ENCODE peak calls at places on chromosome 17, in six cellular contexts. C is A549, V is HepG2, P is K562, W is endothelial cell of umbilical vein, F is GM12878. K is an unnamed sample.

GRCh38 chr17:38538906-38539305 is 66.8 kb downstream of the SRCIN1 start:
- DNase-seq in C (no peak), P (no peak), V (no peak), W (no peak), F (no peak), K (no peak)

GRCh38 chr17:7250655-7251329 is 742 bp downstream of the CTDNEP1 start:
- DNase-seq in W (peak; percentile 42), V (no peak), F (no peak), P (no peak), C (no peak), K (peak; percentile 26)

GRCh38 chr17:29576214-29577008 is 7.9 kb downstream of the TP53I13 start:
- DNase-seq in P (no peak), F (no peak), V (no peak), C (no peak), W (no peak), K (no peak)

GRCh38 chr17:35051183-35051578 is 12.3 kb downstream of the RFFL start:
- DNase-seq in V (peak; percentile 81), C (no peak), F (no peak), W (peak; percentile 71), P (peak; percentile 13), K (peak; percentile 90)

GRCh38 chr17:55295411-55296170 is 30.8 kb downstream of the HLF start:
- DNase-seq in F (no peak), V (peak; percentile 77), C (peak; percentile 90), P (peak; percentile 82), W (peak; percentile 65), K (peak; percentile 45)

GRCh38 chr17:9202572-9202971 is 181.3 kb downstream of the NTN1 start:
- DNase-seq in W (no peak), P (no peak), C (no peak), V (no peak), F (no peak), K (no peak)

GRCh38 chr17:55641559-55642160 is 81.0 kb downstream of the TMEM100 start:
- DNase-seq in F (no peak), V (peak; percentile 58), W (peak; percentile 77), P (peak; percentile 21), C (peak; percentile 20), K (peak; percentile 74)

GRCh38 chr17:64187093-64187895 is 57.4 kb upstream of the ERN1 start:
- DNase-seq in P (no peak), F (no peak), W (no peak), V (peak; percentile 96), C (no peak), K (no peak)

GRCh38 chr17:57274162-57274561 is 17.8 kb downstream of the MSI2 start:
- DNase-seq in C (no peak), V (no peak), W (no peak), P (no peak), F (no peak), K (no peak)

GRCh38 chr17:37489197-37490001 is at the start of gene DUSP14:
- DNase-seq in P (peak; percentile 97), W (peak; percentile 80), C (peak; percentile 90), V (peak; percentile 70), F (no peak), K (peak; percentile 87)

GRCh38 chr17:59141860-59142259 is 13.1 kb downstream of the SKA2 start:
- DNase-seq in W (no peak), C (no peak), F (no peak), V (peak; percentile 60), P (no peak), K (no peak)

GRCh38 chr17:28737770-28738679 is 5.8 kb upstream of the TRAF4 start:
- DNase-seq in F (peak; percentile 89), W (no peak), C (no peak), P (no peak), V (no peak), K (no peak)

GRCh38 chr17:28047806-28048205 is 5.3 kb downstream of the NLK start:
- DNase-seq in F (no peak), C (no peak), W (no peak), V (no peak), P (no peak), K (no peak)

GRCh38 chr17:72928454-72929136 is 163.9 kb downstream of the SLC39A11 start:
- DNase-seq in W (no peak), V (peak; percentile 86), C (no peak), F (no peak), P (no peak), K (no peak)

GRCh38 chr17:64005734-64006167 is 7.6 kb downstream of the PRR29 start:
- DNase-seq in C (peak; percentile 64), V (peak; percentile 62), F (no peak), P (peak; percentile 59), W (peak; percentile 64), K (no peak)

GRCh38 chr17:73533127-73533526 is 111.1 kb downstream of the SDK2 start:
- DNase-seq in W (no peak), P (no peak), F (no peak), C (no peak), V (no peak), K (no peak)

GRCh38 chr17:7139400-7139799 is 24.8 kb upstream of the ASGR2 start:
- DNase-seq in W (no peak), F (no peak), V (no peak), C (no peak), P (no peak), K (no peak)

GRCh38 chr17:8672326-8672725 is 41.8 kb upstream of the MYH10 start:
- DNase-seq in W (no peak), V (no peak), C (no peak), F (no peak), P (no peak), K (no peak)

GRCh38 chr17:50642071-50642721 is 7.5 kb downstream of the ABCC3 start:
- DNase-seq in C (no peak), V (no peak), W (no peak), P (no peak), F (no peak), K (no peak)

GRCh38 chr17:39196820-39197331 is 593 bp downstream of the CACNB1 start:
- DNase-seq in F (no peak), W (no peak), V (no peak), C (peak; percentile 83), P (peak; percentile 52), K (no peak)

GRCh38 chr17:75695141-75695829 is 26.0 kb upstream of the ITGB4 start:
- DNase-seq in C (no peak), P (no peak), W (no peak), V (no peak), F (no peak), K (no peak)

GRCh38 chr17:20992987-20993862 is 49.6 kb downstream of the USP22 start:
- DNase-seq in C (peak; percentile 96), V (peak; percentile 58), P (peak; percentile 74), F (peak; percentile 3), W (peak; percentile 87), K (peak; percentile 77)

GRCh38 chr17:36525113-36525512 is 9.6 kb downstream of the MYO19 start:
- DNase-seq in F (no peak), C (no peak), V (no peak), P (no peak), W (no peak), K (no peak)

GRCh38 chr17:48593840-48594411 is 347 bp upstream of the HOXB5 start:
- DNase-seq in V (peak; percentile 31), F (no peak), C (peak; percentile 94), W (peak; percentile 86), P (peak; percentile 86), K (peak; percentile 77)

GRCh38 chr17:66339563-66339962 is 37.1 kb downstream of the PRKCA start:
- DNase-seq in C (no peak), P (no peak), V (no peak), W (no peak), F (no peak), K (no peak)

GRCh38 chr17:12622726-12623125 is 43.0 kb upstream of the MYOCD start:
- DNase-seq in C (no peak), P (no peak), F (no peak), V (no peak), W (no peak), K (no peak)

GRCh38 chr17:48617515-48618365 is 2.6 kb upstream of the HOXB8 start:
- DNase-seq in W (no peak), C (no peak), F (no peak), P (no peak), V (no peak), K (no peak)

GRCh38 chr17:29131814-29132682 is 48.1 kb downstream of the MYO18A start:
- DNase-seq in V (no peak), F (no peak), P (peak; percentile 60), W (no peak), C (no peak), K (peak; percentile 86)

GRCh38 chr17:30191072-30191471 is 44.4 kb downstream of the SLC6A4 start:
- DNase-seq in F (no peak), P (no peak), C (no peak), V (no peak), W (no peak), K (no peak)

GRCh38 chr17:47279062-47279801 is 25.6 kb downstream of the ITGB3 start:
- DNase-seq in V (no peak), P (peak; percentile 52), W (peak; percentile 76), F (peak; percentile 92), C (no peak), K (peak; percentile 84)

GRCh38 chr17:45307290-45308015 is 9.4 kb downstream of the MAP3K14 start:
- DNase-seq in F (peak; percentile 90), V (no peak), W (peak; percentile 88), C (no peak), P (no peak), K (peak; percentile 77)

GRCh38 chr17:44266402-44267164 is 1.4 kb downstream of the SLC4A1 start:
- DNase-seq in V (no peak), W (no peak), P (peak; percentile 97), F (no peak), C (no peak), K (peak; percentile 19)
- TF ChIP-seq MYC in V (no peak), W (no peak), P (peak; percentile 67), F (no peak), C (no peak), K (no peak)

GRCh38 chr17:81476635-81477034 is 36.0 kb downstream of the ACTG1 start:
- DNase-seq in V (no peak), W (no peak), P (no peak), F (no peak), C (no peak), K (no peak)
- H3K4me3 ChIP-seq in V (no peak overlapping the region), W (no peak overlapping the region), P (no peak overlapping the region), F (no peak overlapping the region), C (no peak overlapping the region), K (no peak overlapping the region)

DNA sequence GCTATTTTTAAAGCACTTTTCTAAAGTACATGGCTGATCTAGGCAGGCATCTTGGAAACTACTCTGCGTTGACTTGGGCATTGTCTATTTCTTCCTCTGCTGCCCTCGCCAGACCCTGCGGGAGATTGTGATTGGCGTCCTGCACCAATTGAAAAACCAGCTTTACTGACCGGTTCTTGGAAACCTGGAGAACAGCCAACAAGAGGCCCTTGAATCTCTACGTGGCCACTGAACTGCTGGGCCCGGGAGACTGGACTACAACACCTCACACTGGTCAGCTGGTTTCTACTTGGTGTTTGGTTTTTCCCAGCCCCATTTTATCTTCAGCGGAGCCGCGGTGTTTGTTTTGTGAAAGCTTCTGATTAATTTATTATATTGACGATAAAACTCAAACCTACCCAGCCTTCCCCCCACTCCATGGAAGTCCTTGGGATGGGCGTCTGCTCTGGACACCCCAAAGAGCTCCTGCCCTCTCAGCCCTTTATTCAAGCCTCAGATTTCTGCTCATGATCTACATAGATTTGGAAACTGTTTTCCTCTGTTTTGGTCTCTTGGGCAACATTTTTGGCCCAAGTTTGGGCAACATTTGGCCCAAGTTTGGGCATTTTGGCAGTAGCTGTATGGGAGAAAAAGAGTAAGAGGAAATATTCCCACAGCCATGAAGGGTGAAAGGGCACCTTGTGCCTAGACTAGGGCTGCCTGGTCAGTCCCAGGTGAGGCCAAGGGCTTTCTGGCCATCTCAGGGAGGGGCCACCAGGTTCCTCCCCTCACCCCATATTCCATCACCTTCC is 4.7 kb downstream of the MLX start:
- DNase-seq in F (no peak), C (no peak), P (no peak), V (no peak), W (no peak), K (no peak)
- TF ChIP-seq POLR2A in F (no peak), C (no peak), P (peak; percentile 44), V (peak; percentile 34), W (no peak), K (no peak)

GRCh38 chr17:40437095-40437732 is 6.0 kb upstream of the IGFBP4 start:
- DNase-seq in C (no peak), V (no peak), W (no peak), F (no peak), P (peak; percentile 69), K (peak; percentile 71)
- TF ChIP-seq MYC in C (no peak), V (no peak), W (no peak), F (no peak), P (no peak), K (no peak)